ENCODE peak calls at places on chromosome 22, in nine cellular contexts. C is neural progenitor cell; G is stimulated activated naive CD8-positive, alpha-beta T cell treated with anti-CD3 and anti-CD28 coated beads, Interleukin-15, Interleukin-2, amounts not matched to agents 100 U/mL and 50 U/mL, for 24 hours; V is RCC 7860; M is hypothalamus; Z is stimulated activated CD8-positive, alpha-beta memory T cell treated with anti-CD3 and anti-CD28 coated beads, Interleukin-15, amount 100 ng/mL, for 4 hours; H is PC-9; E is heart left ventricle; P is NCI-H460. U is an unnamed sample.

GRCh38 chr22:33472462-33473344 is 414.5 kb upstream of the SYN3 start:
- DNase-seq in C (no peak), G (no peak), V (no peak), M (no peak), Z (no peak), H (no peak), E (no peak), P (no peak), U (no peak)

GRCh38 chr22:40423882-40424640 is 53.7 kb downstream of the SGSM3 start:
- DNase-seq in C (no peak), G (no peak), V (no peak), M (no peak), Z (no peak), H (no peak), E (no peak), P (no peak), U (no peak)

GRCh38 chr22:39003165-39003638 is 10.9 kb upstream of the APOBEC3C start:
- DNase-seq in C (peak), G (peak), V (peak), M (peak), Z (peak), H (peak), E (peak), P (peak), U (peak)

GRCh38 chr22:38081941-38082828 is 1.8 kb downstream of the SLC16A8 start:
- DNase-seq in C (no peak), G (peak), V (no peak), M (no peak), Z (no peak), H (no peak), E (peak), P (no peak), U (peak)

GRCh38 chr22:26362471-26362870 is 66.6 kb upstream of the ASPHD2 start:
- DNase-seq in C (no peak), G (no peak), V (peak), M (no peak), Z (no peak), H (no peak), E (no peak), P (no peak), U (no peak)

GRCh38 chr22:32661296-32661695 is 140.2 kb upstream of the TIMP3 start:
- DNase-seq in C (no peak), G (no peak), V (peak), M (peak), Z (no peak), H (peak), E (peak), P (no peak), U (no peak)

GRCh38 chr22:24976442-24977218 is 24.1 kb downstream of the KIAA1671 start:
- DNase-seq in C (no peak), G (no peak), V (no peak), M (no peak), Z (no peak), H (no peak), E (no peak), P (no peak), U (no peak)

GRCh38 chr22:49614966-49615965 is 212.4 kb downstream of the BRD1 start:
- DNase-seq in C (no peak), G (no peak), V (no peak), M (no peak), Z (no peak), H (no peak), E (no peak), P (no peak), U (no peak)

GRCh38 chr22:22709719-22710445 is 65.5 kb downstream of the GGTLC2 start:
- DNase-seq in C (peak), G (no peak), V (no peak), M (no peak), Z (no peak), H (no peak), E (no peak), P (no peak), U (peak)

GRCh38 chr22:19722175-19722914 is 994 bp upstream of the GP1BB start:
- DNase-seq in C (peak), G (no peak), V (no peak), M (no peak), Z (no peak), H (no peak), E (no peak), P (no peak), U (no peak)

GRCh38 chr22:20378110-20378509 is 15.8 kb upstream of the ZNF74 start:
- DNase-seq in C (no peak), G (no peak), V (no peak), M (no peak), Z (no peak), H (no peak), E (no peak), P (no peak), U (no peak)

GRCh38 chr22:32897400-32897799 is 95.9 kb downstream of the TIMP3 start:
- DNase-seq in C (no peak), G (no peak), V (no peak), M (no peak), Z (no peak), H (no peak), E (no peak), P (no peak), U (no peak)